ENCODE peak calls at places on chromosome 1, in eight cellular contexts. R, M, Q, B, V, A, E and I are unnamed samples.

GRCh38 chr1:116491985-116492811 is 78.6 kb downstream of the CD58 start:
- DNase-seq in Q (no peak), B (no peak), V (no peak), R (no peak), E (no peak), M (no peak), A (no peak), I (no peak)

GRCh38 chr1:45322486-45323040 is 4.1 kb upstream of the HPDL start:
- DNase-seq in B (no peak), M (no peak), Q (no peak), V (no peak), A (no peak), E (no peak), R (no peak), I (no peak)

GRCh38 chr1:235932090-235932510 is 65.4 kb upstream of the LYST start:
- DNase-seq in V (no peak), E (no peak), A (no peak), R (peak; percentile 93), M (no peak), B (no peak), Q (no peak), I (no peak)

GRCh38 chr1:234887026-234887910 is 241.4 kb downstream of the TOMM20 start:
- DNase-seq in E (no peak), B (no peak), R (no peak), M (no peak), A (no peak), Q (no peak), V (no peak), I (no peak)

GRCh38 chr1:186681806-186682205 is 1.6 kb upstream of the PTGS2 start:
- DNase-seq in A (no peak), Q (no peak), B (no peak), M (no peak), R (no peak), V (no peak), E (no peak), I (no peak)

GRCh38 chr1:5120559-5120958 is 466.1 kb downstream of the AJAP1 start:
- DNase-seq in Q (no peak), B (no peak), A (no peak), V (no peak), E (no peak), R (no peak), M (no peak), I (no peak)

GRCh38 chr1:159854693-159855192 is 7.7 kb downstream of the VSIG8 start:
- DNase-seq in V (peak; percentile 92), B (peak; percentile 94), Q (peak; percentile 72), E (peak; percentile 93), R (peak; percentile 58), M (no peak), A (peak; percentile 93), I (peak; percentile 82)

GRCh38 chr1:198623920-198624647 is 14.8 kb upstream of the PTPRC start:
- DNase-seq in Q (no peak), E (no peak), R (no peak), M (no peak), A (no peak), V (no peak), B (no peak), I (no peak)

GRCh38 chr1:28190996-28191645 is 14.6 kb upstream of the PTAFR start:
- DNase-seq in A (no peak), M (no peak), E (no peak), B (no peak), V (no peak), R (no peak), Q (no peak), I (peak; percentile 46)

GRCh38 chr1:40383095-40383487 is 9.6 kb downstream of the SMAP2 start:
- DNase-seq in V (no peak), M (no peak), Q (no peak), A (no peak), R (no peak), B (no peak), E (no peak), I (no peak)

GRCh38 chr1:117606608-117607261 is 887 bp downstream of the TENT5C start:
- DNase-seq in M (peak; percentile 31), Q (peak; percentile 40), V (peak; percentile 66), E (peak; percentile 59), B (peak; percentile 74), A (peak; percentile 72), R (no peak), I (no peak)

GRCh38 chr1:1109743-1110142 is 6.1 kb downstream of the C1orf159 start:
- DNase-seq in B (no peak), M (no peak), Q (no peak), E (no peak), V (peak; percentile 10), A (no peak), R (no peak), I (peak; percentile 51)

GRCh38 chr1:220775238-220775853 is 11.4 kb upstream of the MTARC1 start:
- DNase-seq in A (no peak), E (peak; percentile 27), R (no peak), B (peak; percentile 41), V (no peak), M (no peak), Q (peak; percentile 15), I (no peak)

DNA sequence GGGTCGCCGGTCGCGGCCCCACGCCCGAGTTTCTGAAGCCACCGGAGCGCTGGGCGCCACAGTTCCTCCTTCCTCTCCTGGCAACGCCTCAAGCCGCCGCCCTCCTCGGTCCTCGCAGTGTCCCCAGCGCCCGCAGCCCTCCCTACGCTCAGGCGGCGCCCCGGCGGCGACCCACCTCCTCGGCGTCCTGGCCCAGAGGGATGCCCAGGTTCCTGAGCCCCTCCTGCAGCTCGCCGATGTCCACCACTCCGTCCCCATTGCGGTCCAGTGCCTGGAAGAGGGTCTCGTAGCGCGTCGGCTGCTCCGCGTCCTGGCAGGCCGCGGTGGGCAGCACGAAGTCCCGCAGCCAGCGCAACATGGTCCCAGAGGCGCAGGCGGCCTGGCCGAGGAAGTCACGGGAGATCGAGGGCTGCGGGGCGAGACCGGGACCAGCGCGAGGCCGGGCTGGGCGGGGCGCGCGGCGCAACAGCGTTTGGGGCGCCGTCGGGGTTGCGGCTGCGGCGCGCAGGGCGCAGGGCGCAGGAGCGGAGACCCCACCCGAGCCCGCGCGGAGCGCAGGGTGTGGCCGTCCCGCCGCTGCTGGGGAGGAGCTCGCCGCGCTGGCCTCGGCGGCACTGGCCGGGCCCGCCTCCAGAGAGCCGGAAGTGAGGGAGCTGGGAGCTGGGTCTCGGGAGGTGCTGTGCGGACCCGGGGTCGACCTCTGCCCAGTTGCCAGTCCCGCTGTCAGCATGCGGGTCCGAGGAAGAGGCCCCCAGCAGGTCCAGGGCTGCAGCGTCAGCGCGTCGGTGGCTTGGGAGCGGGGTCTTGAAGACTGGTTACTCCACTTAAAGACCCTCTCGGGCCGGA is at the start of gene SLC25A24:
- DNase-seq in A (peak; percentile 90), B (peak; percentile 93), M (peak; percentile 73), V (peak; percentile 74), R (peak; percentile 47), E (peak; percentile 85), Q (peak; percentile 61), I (peak; percentile 72)
- H3K4me3 ChIP-seq in A (peak within 1 kb of the TSS; percentile 93), B (peak within 1 kb of the TSS; percentile 88), M (peak within 1 kb of the TSS; percentile 95), V (peak within 1 kb of the TSS; percentile 79), R (peak within 1 kb of the TSS; percentile 94), E (peak within 1 kb of the TSS; percentile 83), Q (peak within 1 kb of the TSS; percentile 98), I (peak within 1 kb of the TSS; percentile 84)

GRCh38 chr1:207219979-207220889 is 101.2 kb upstream of the CD55 start:
- DNase-seq in M (no peak), Q (no peak), B (no peak), A (no peak), E (no peak), V (peak; percentile 26), R (no peak), I (no peak)

GRCh38 chr1:207214453-207214852 is 107.0 kb upstream of the CD55 start:
- DNase-seq in A (no peak), M (no peak), V (no peak), E (no peak), R (no peak), Q (no peak), B (no peak), I (no peak)

GRCh38 chr1:207217778-207218511 is 103.5 kb upstream of the CD55 start:
- DNase-seq in E (no peak), B (no peak), V (no peak), R (no peak), M (no peak), A (no peak), Q (no peak), I (no peak)

GRCh38 chr1:207221934-207222351 is 99.5 kb upstream of the CD55 start:
- DNase-seq in R (no peak), M (no peak), B (no peak), Q (no peak), E (no peak), V (no peak), A (no peak), I (no peak)

GRCh38 chr1:207218512-207219352 is 102.7 kb upstream of the CD55 start:
- DNase-seq in A (no peak), M (no peak), V (peak; percentile 43), E (peak; percentile 27), Q (no peak), B (no peak), R (no peak), I (no peak)
- H3K4me3 ChIP-seq in A (no peak overlapping the region), M (no peak overlapping the region), V (no peak overlapping the region), E (no peak overlapping the region), Q (no peak overlapping the region), B (no peak overlapping the region), R (no peak overlapping the region), I (no peak overlapping the region)

GRCh38 chr1:9428601-9429368 is 110.5 kb upstream of the SLC25A33 start:
- DNase-seq in V (peak; percentile 99), A (peak; percentile 99), E (peak; percentile 99), M (peak; percentile 99), R (peak; percentile 100), Q (peak; percentile 100), B (peak; percentile 99), I (peak; percentile 99)

GRCh38 chr1:9424278-9424677 is 115.0 kb upstream of the SLC25A33 start:
- DNase-seq in E (no peak), M (no peak), A (no peak), Q (no peak), R (no peak), B (no peak), V (no peak), I (no peak)

GRCh38 chr1:9427388-9427787 is 111.9 kb upstream of the SLC25A33 start:
- DNase-seq in E (no peak), M (no peak), V (no peak), B (no peak), R (no peak), A (no peak), Q (no peak), I (no peak)

GRCh38 chr1:9425859-9426258 is 113.4 kb upstream of the SLC25A33 start:
- DNase-seq in B (no peak), V (no peak), E (no peak), A (no peak), Q (no peak), M (no peak), R (peak; percentile 46), I (no peak)

DNA sequence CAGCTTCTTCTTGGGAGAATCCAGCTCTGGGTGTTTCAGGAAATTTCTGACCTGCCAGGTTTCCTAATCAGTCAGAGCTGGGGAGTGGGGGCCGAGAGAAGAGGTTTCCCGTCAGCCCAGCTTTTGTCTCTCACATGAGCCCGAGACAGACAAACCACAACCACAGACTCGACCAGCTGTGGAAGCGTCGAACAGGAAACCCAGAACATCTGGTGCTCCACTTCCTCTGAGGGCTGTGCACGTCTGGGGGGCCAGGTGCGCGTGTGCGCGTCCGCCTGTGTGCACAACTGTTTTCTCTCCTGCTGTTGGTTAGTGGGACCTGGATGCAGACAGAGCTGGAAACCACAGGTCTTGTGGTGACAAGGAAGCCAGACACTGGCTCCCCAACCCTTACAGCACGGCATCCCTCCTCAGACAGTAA is 113.0 kb upstream of the SLC25A33 start:
- DNase-seq in B (no peak), M (no peak), E (no peak), A (no peak), Q (peak; percentile 71), R (peak; percentile 82), V (no peak), I (no peak)
- H3K4me3 ChIP-seq in B (no peak overlapping the region), M (no peak overlapping the region), E (no peak overlapping the region), A (no peak overlapping the region), Q (peak overlapping the region; percentile 38), R (no peak overlapping the region), V (no peak overlapping the region), I (no peak overlapping the region)

GRCh38 chr1:228459091-228459993 is 27.8 kb upstream of the RNF187 start:
- DNase-seq in R (no peak), M (peak; percentile 64), B (peak; percentile 88), Q (no peak), A (peak; percentile 82), V (peak; percentile 44), E (peak; percentile 10), I (peak; percentile 65)
- H3K4me3 ChIP-seq in R (peak overlapping the region; percentile 44), M (peak overlapping the region; percentile 80), B (peak overlapping the region; percentile 74), Q (peak overlapping the region; percentile 91), A (no peak overlapping the region), V (peak overlapping the region; percentile 41), E (no peak overlapping the region), I (peak overlapping the region; percentile 50)